ENCODE peak calls at places on chromosomes 13 and 19, in four cellular contexts. R is MM.1S, X is GM23248, Z is testis. V is an unnamed sample.
A peak's percentile ranks its signal among the peaks of the same experiment; 100 is the strongest.

GRCh38 chr19:38233740-38234251 is 9.8 kb upstream of the DPF1 start:
- DNase-seq in R (peak; percentile 62), X (peak; percentile 77), Z (peak; percentile 89), V (no peak)

GRCh38 chr19:23343434-23344010 is 51.7 kb downstream of the ZNF91 start:
- DNase-seq in R (no peak), X (no peak), Z (no peak), V (no peak)

GRCh38 chr19:14413765-14414171 is 5.4 kb downstream of the DDX39A start:
- DNase-seq in R (no peak), X (peak; percentile 47), Z (no peak), V (no peak)

GRCh38 chr13:93982189-93982918 is 497.1 kb downstream of the DCT start:
- DNase-seq in R (no peak), X (no peak), Z (no peak), V (no peak)

GRCh38 chr19:7427944-7428343 is 60.9 kb downstream of the PEX11G start:
- DNase-seq in R (no peak), X (no peak), Z (no peak), V (no peak)

GRCh38 chr13:34361528-34361927 is 543.6 kb downstream of the RFC3 start:
- DNase-seq in R (no peak), X (peak; percentile 35), Z (no peak), V (no peak)

GRCh38 chr13:26605845-26606244 is 48.4 kb downstream of the WASF3 start:
- DNase-seq in R (no peak), X (no peak), Z (peak; percentile 34), V (no peak)

GRCh38 chr19:1254081-1254527 is 5.7 kb downstream of the MIDN start:
- DNase-seq in R (no peak), X (peak; percentile 43), Z (peak; percentile 74), V (no peak)

DNA sequence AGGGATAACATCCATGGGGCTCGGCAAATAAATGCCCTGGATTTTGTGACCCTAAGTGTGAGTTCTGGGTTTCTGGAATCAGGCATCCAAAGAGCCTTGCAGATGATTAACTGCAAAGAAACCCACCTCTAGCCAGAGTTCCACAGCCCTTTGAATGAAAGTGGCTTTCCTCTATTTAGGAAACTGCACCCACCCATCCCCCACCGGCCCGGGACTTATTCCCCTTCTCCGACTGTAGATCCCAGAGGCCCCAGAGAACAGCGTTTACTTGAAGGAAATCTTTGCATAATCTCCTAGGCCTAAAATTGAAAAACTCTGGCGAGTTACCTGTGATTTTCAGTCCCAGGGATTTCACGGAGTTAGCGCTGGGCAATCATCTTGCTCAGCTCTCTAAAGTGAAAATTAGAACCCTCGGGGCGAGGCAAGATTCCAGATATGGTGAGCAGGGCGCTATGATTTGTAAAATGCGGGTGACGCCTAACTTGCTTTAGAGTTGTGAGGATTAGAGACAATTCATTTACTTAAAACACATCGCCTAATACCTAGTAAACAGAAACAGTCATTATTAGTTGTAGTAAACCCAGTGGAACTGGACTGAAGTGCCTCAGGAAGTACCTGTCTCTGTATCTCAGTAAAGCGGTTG is 9.4 kb downstream of the URAD start:
- DNase-seq in R (no peak), X (no peak), Z (no peak), V (no peak)
- H3K27me3 ChIP-seq in R (no peaks in the 10 kb centered on the region), X (peaks cover 90% of the 10 kb centered on the region), Z (no peaks in the 10 kb centered on the region), V (peaks cover 5% of the 10 kb centered on the region)

DNA sequence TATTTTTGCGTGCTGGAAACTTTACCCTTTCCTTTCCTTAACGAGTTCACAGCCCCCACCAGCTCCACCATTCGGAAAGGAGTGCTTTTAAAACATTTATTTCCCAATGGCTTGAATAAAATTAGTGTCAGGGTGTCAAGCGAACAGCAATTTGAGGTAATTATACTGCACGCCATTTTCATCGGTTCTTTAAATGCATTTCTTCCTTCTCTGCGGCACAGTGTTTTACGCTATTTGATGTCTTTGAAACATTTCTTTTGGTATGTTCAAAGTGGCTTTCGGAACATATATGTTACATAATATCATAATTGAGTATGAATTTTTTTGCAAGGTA is 319 bp upstream of the SLITRK1 start:
- DNase-seq in R (no peak), X (no peak), Z (no peak), V (no peak)
- H3K4me3 ChIP-seq in R (no peak overlapping the region), X (no peak overlapping the region), Z (no peak overlapping the region), V (no peak overlapping the region)

GRCh38 chr19:39499932-39500331 is 1.2 kb downstream of the DLL3 start:
- DNase-seq in R (no peak), X (no peak), Z (no peak), V (no peak)
- H3K27me3 ChIP-seq in R (peaks cover 83% of the 10 kb centered on the region), X (peaks cover 45% of the 10 kb centered on the region), Z (no peaks in the 10 kb centered on the region), V (no peaks in the 10 kb centered on the region)

DNA sequence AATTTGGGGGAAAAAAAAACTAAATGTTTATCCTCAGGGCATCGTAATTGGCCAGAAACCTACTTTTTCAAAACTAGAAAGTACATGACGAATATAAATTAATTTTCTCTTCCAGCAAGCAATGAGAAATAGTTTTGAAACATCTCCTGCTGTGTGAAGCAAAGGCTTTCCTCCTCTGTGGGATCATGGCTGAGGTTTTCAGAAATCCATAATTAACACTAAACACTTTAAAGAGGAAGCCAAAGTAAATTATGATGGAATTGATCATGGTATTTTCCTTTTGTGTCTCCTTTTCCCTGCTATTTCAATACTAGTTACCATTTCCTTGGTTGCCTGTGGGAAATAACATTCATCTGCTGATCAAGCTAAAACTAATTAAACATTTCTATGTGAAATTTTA is 1413.8 kb upstream of the PCDH20 start:
- DNase-seq in R (no peak), X (no peak), Z (no peak), V (no peak)
- H3K4me3 ChIP-seq in R (no peak overlapping the region), X (no peak overlapping the region), Z (no peak overlapping the region), V (no peak overlapping the region)

DNA sequence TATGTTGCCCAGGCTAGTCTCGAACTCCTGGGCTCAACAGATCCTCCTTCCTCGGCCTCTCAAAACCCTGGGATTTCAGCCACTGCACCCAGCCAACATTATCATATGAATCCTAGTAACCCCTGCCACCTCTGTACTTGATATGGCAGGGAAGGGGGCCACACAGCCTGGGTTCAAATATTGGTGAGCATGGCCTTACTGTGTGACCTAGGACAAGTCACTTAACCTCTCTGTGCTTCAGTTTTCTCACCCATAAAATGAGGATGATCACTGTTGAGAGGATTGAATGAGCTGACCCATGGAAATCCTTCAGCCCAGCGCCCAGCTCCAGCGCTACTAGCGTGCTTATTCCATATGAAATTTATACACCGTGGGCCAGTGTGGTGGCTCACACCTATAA is 3.6 kb upstream of the COMP start:
- DNase-seq in R (no peak), X (no peak), Z (no peak), V (no peak)
- H3K27me3 ChIP-seq in R (peaks cover 89% of the 10 kb centered on the region), X (peaks cover 18% of the 10 kb centered on the region), Z (no peaks in the 10 kb centered on the region), V (no peaks in the 10 kb centered on the region)

GRCh38 chr19:47239610-47240296 is 8.8 kb upstream of the BBC3 start:
- DNase-seq in R (peak; percentile 73), X (peak; percentile 60), Z (peak; percentile 66), V (peak; percentile 60)
- H3K4me3 ChIP-seq in R (peak overlapping the region; percentile 48), X (peak overlapping the region; percentile 51), Z (no peak overlapping the region), V (peak overlapping the region; percentile 5)

GRCh38 chr19:46648070-46648960 is 12.3 kb upstream of the GNG8 start:
- DNase-seq in R (no peak), X (no peak), Z (no peak), V (no peak)

GRCh38 chr19:46639356-46640061 is 3.5 kb upstream of the GNG8 start:
- DNase-seq in R (no peak), X (peak; percentile 81), Z (peak; percentile 31), V (no peak)

GRCh38 chr19:46648961-46649960 is 11.7 kb downstream of the DACT3 start:
- DNase-seq in R (no peak), X (no peak), Z (no peak), V (no peak)

GRCh38 chr19:46646402-46646801 is 10.4 kb upstream of the GNG8 start:
- DNase-seq in R (no peak), X (no peak), Z (no peak), V (no peak)

DNA sequence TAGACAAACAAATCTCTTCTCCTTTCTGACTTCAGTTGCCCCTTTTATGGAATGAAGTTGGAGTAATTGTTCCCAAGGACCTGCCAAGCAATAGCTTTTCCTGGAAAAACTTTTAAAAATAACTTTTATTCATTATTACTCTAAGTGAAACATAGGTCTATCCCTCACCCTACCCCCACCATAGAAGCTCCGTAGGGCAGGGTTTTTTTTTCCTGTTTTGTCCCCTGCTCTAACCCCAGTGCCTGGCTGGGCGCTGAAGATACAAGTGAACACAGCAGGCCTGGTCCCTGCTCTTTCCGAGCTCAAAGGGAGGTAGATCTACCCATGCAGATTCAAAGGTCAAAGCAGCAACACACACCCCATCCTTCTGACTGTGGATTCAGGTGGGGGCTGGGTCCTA is 8.7 kb upstream of the GNG8 start:
- DNase-seq in R (no peak), X (no peak), Z (no peak), V (no peak)
- H3K27me3 ChIP-seq in R (peaks cover 69% of the 10 kb centered on the region), X (no peaks in the 10 kb centered on the region), Z (no peaks in the 10 kb centered on the region), V (peaks cover 2% of the 10 kb centered on the region)

GRCh38 chr13:86881390-86881789 is 789.8 kb upstream of the SLITRK5 start:
- DNase-seq in R (no peak), X (no peak), Z (no peak), V (no peak)

GRCh38 chr13:86882107-86882506 is 789.1 kb upstream of the SLITRK5 start:
- DNase-seq in R (no peak), X (no peak), Z (no peak), V (no peak)

GRCh38 chr13:86877449-86877848 is 793.7 kb upstream of the SLITRK5 start:
- DNase-seq in R (no peak), X (no peak), Z (no peak), V (no peak)

DNA sequence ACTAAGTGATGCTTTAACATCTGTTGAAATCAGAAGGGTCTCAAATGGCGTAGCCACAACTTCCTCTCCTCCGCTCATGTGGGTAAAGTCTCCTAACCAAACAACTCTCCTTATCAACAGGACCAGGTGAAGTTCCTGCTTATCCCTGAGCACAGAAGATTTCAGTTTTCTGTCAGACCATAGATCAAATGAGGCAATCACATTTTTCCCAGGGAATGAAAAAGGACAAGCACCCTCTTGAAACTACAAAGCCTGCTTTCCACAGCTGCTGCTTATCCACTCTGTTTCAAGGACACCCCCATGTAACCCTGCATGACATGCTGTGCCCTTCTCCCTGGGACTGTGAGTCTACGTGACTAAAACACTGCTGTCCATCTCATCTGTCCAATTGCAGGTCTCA is 788.3 kb upstream of the SLITRK5 start:
- DNase-seq in R (no peak), X (no peak), Z (no peak), V (no peak)
- H3K4me3 ChIP-seq in R (no peak overlapping the region), X (no peak overlapping the region), Z (no peak overlapping the region), V (no peak overlapping the region)

V was measured in GM06990.